ENCODE peak calls at places on chromosome 11, in seven cellular contexts. One of them, this sample, is unnamed.

GRCh38 chr11:120925944-120926343 is 98.0 kb upstream of the TBCEL start:
- DNase-seq in epithelial cell of esophagus: no peak
- DNase-seq in BJ: no peak
- DNase-seq in CD4-positive, alpha-beta T cell: no peak
- DNase-seq in colonic mucosa: no peak
- DNase-seq in AG04450: no peak
- DNase-seq in foreskin keratinocyte: no peak
- DNase-seq in this sample: no peak

GRCh38 chr11:44607324-44607962 is 42.0 kb downstream of the CD82 start:
- DNase-seq in epithelial cell of esophagus: peak; percentile 35
- DNase-seq in BJ: no peak
- DNase-seq in CD4-positive, alpha-beta T cell: no peak
- DNase-seq in colonic mucosa: no peak
- DNase-seq in AG04450: no peak
- DNase-seq in foreskin keratinocyte: no peak
- DNase-seq in this sample: no peak

GRCh38 chr11:45278721-45279120 is 7.4 kb downstream of the SYT13 start:
- DNase-seq in epithelial cell of esophagus: no peak
- DNase-seq in BJ: no peak
- DNase-seq in CD4-positive, alpha-beta T cell: no peak
- DNase-seq in colonic mucosa: no peak
- DNase-seq in AG04450: no peak
- DNase-seq in foreskin keratinocyte: no peak
- DNase-seq in this sample: no peak

GRCh38 chr11:72048718-72049460 is 31.5 kb downstream of the NUMA1 start:
- DNase-seq in epithelial cell of esophagus: no peak
- DNase-seq in BJ: no peak
- DNase-seq in CD4-positive, alpha-beta T cell: no peak
- DNase-seq in colonic mucosa: no peak
- DNase-seq in AG04450: no peak
- DNase-seq in foreskin keratinocyte: no peak
- DNase-seq in this sample: no peak

GRCh38 chr11:11521306-11522002 is 100.4 kb downstream of the GALNT18 start:
- DNase-seq in epithelial cell of esophagus: no peak
- DNase-seq in BJ: no peak
- DNase-seq in CD4-positive, alpha-beta T cell: no peak
- DNase-seq in colonic mucosa: no peak
- DNase-seq in AG04450: no peak
- DNase-seq in foreskin keratinocyte: no peak
- DNase-seq in this sample: no peak

GRCh38 chr11:130588471-130588870 is 140.0 kb downstream of the ADAMTS15 start:
- DNase-seq in epithelial cell of esophagus: peak; percentile 14
- DNase-seq in BJ: no peak
- DNase-seq in CD4-positive, alpha-beta T cell: no peak
- DNase-seq in colonic mucosa: no peak
- DNase-seq in AG04450: no peak
- DNase-seq in foreskin keratinocyte: peak; percentile 55
- DNase-seq in this sample: no peak

GRCh38 chr11:30196400-30197206 is 34.2 kb upstream of the FSHB start:
- DNase-seq in epithelial cell of esophagus: peak; percentile 63
- DNase-seq in BJ: no peak
- DNase-seq in CD4-positive, alpha-beta T cell: peak; percentile 2
- DNase-seq in colonic mucosa: peak; percentile 57
- DNase-seq in AG04450: no peak
- DNase-seq in foreskin keratinocyte: peak; percentile 33
- DNase-seq in this sample: peak; percentile 20

GRCh38 chr11:73760680-73761402 is at the start of gene RAB6A:
- DNase-seq in epithelial cell of esophagus: peak; percentile 100
- DNase-seq in BJ: peak; percentile 98
- DNase-seq in CD4-positive, alpha-beta T cell: peak; percentile 99
- DNase-seq in colonic mucosa: peak; percentile 100
- DNase-seq in AG04450: peak; percentile 99
- DNase-seq in foreskin keratinocyte: peak; percentile 98
- DNase-seq in this sample: peak; percentile 97

GRCh38 chr11:73265853-73266643 is 6.1 kb upstream of the P2RY6 start:
- DNase-seq in epithelial cell of esophagus: no peak
- DNase-seq in BJ: no peak
- DNase-seq in CD4-positive, alpha-beta T cell: no peak
- DNase-seq in colonic mucosa: no peak
- DNase-seq in AG04450: no peak
- DNase-seq in foreskin keratinocyte: no peak
- DNase-seq in this sample: no peak

GRCh38 chr11:113952588-113952987 is 22.3 kb upstream of the HTR3A start:
- DNase-seq in epithelial cell of esophagus: no peak
- DNase-seq in BJ: no peak
- DNase-seq in CD4-positive, alpha-beta T cell: no peak
- DNase-seq in colonic mucosa: no peak
- DNase-seq in AG04450: no peak
- DNase-seq in foreskin keratinocyte: no peak
- DNase-seq in this sample: no peak

GRCh38 chr11:116729501-116730240 is 43.1 kb downstream of the BUD13 start:
- DNase-seq in epithelial cell of esophagus: no peak
- DNase-seq in BJ: no peak
- DNase-seq in CD4-positive, alpha-beta T cell: no peak
- DNase-seq in colonic mucosa: no peak
- DNase-seq in AG04450: no peak
- DNase-seq in foreskin keratinocyte: no peak
- DNase-seq in this sample: no peak

GRCh38 chr11:65859812-65860277 is 388 bp upstream of the MUS81 start:
- DNase-seq in epithelial cell of esophagus: no peak
- DNase-seq in BJ: no peak
- DNase-seq in CD4-positive, alpha-beta T cell: peak; percentile 25
- DNase-seq in colonic mucosa: no peak
- DNase-seq in AG04450: no peak
- DNase-seq in foreskin keratinocyte: no peak
- DNase-seq in this sample: no peak

GRCh38 chr11:4680341-4680740 is 17.3 kb downstream of the OR51E2 start:
- DNase-seq in epithelial cell of esophagus: no peak
- DNase-seq in BJ: no peak
- DNase-seq in CD4-positive, alpha-beta T cell: no peak
- DNase-seq in colonic mucosa: no peak
- DNase-seq in AG04450: no peak
- DNase-seq in foreskin keratinocyte: no peak
- DNase-seq in this sample: no peak

GRCh38 chr11:62708423-62709261 is 1.2 kb downstream of the GNG3 start:
- DNase-seq in epithelial cell of esophagus: peak; percentile 48
- DNase-seq in BJ: no peak
- DNase-seq in CD4-positive, alpha-beta T cell: peak; percentile 52
- DNase-seq in colonic mucosa: peak; percentile 59
- DNase-seq in AG04450: no peak
- DNase-seq in foreskin keratinocyte: no peak
- DNase-seq in this sample: peak; percentile 25

GRCh38 chr11:73152861-73153483 is 10.9 kb upstream of the FCHSD2 start:
- DNase-seq in epithelial cell of esophagus: no peak
- DNase-seq in BJ: no peak
- DNase-seq in CD4-positive, alpha-beta T cell: peak; percentile 15
- DNase-seq in colonic mucosa: no peak
- DNase-seq in AG04450: no peak
- DNase-seq in foreskin keratinocyte: no peak
- DNase-seq in this sample: peak; percentile 68

GRCh38 chr11:111329306-111330204 is 31.2 kb downstream of the POU2AF3 start:
- DNase-seq in epithelial cell of esophagus: no peak
- DNase-seq in BJ: no peak
- DNase-seq in CD4-positive, alpha-beta T cell: no peak
- DNase-seq in colonic mucosa: no peak
- DNase-seq in AG04450: no peak
- DNase-seq in foreskin keratinocyte: no peak
- DNase-seq in this sample: no peak

GRCh38 chr11:77109236-77110019 is 6.8 kb downstream of the OMP start:
- DNase-seq in epithelial cell of esophagus: no peak
- DNase-seq in BJ: no peak
- DNase-seq in CD4-positive, alpha-beta T cell: no peak
- DNase-seq in colonic mucosa: no peak
- DNase-seq in AG04450: no peak
- DNase-seq in foreskin keratinocyte: no peak
- DNase-seq in this sample: no peak

GRCh38 chr11:78228467-78228866 is 39.7 kb downstream of the USP35 start:
- DNase-seq in epithelial cell of esophagus: peak; percentile 67
- DNase-seq in BJ: no peak
- DNase-seq in CD4-positive, alpha-beta T cell: no peak
- DNase-seq in colonic mucosa: peak; percentile 44
- DNase-seq in AG04450: peak; percentile 15
- DNase-seq in foreskin keratinocyte: peak; percentile 33
- DNase-seq in this sample: no peak

GRCh38 chr11:2929880-2930704 is 872 bp upstream of the PHLDA2 start:
- DNase-seq in epithelial cell of esophagus: peak; percentile 63
- DNase-seq in BJ: no peak
- DNase-seq in CD4-positive, alpha-beta T cell: no peak
- DNase-seq in colonic mucosa: peak; percentile 79
- DNase-seq in AG04450: peak; percentile 18
- DNase-seq in foreskin keratinocyte: peak; percentile 76
- DNase-seq in this sample: no peak

GRCh38 chr11:102849319-102849718 is 5.9 kb upstream of the MMP3 start:
- DNase-seq in epithelial cell of esophagus: peak; percentile 84
- DNase-seq in BJ: peak; percentile 75
- DNase-seq in CD4-positive, alpha-beta T cell: no peak
- DNase-seq in colonic mucosa: no peak
- DNase-seq in AG04450: no peak
- DNase-seq in foreskin keratinocyte: peak; percentile 86
- DNase-seq in this sample: no peak

GRCh38 chr11:70662691-70663098 is 264.4 kb downstream of the CTTN start:
- DNase-seq in epithelial cell of esophagus: no peak
- DNase-seq in BJ: no peak
- DNase-seq in CD4-positive, alpha-beta T cell: no peak
- DNase-seq in colonic mucosa: no peak
- DNase-seq in AG04450: no peak
- DNase-seq in foreskin keratinocyte: no peak
- DNase-seq in this sample: no peak

GRCh38 chr11:95145430-95146063 is 55.9 kb downstream of the ENDOD1 start:
- DNase-seq in epithelial cell of esophagus: peak; percentile 40
- DNase-seq in BJ: no peak
- DNase-seq in CD4-positive, alpha-beta T cell: no peak
- DNase-seq in colonic mucosa: no peak
- DNase-seq in AG04450: no peak
- DNase-seq in foreskin keratinocyte: no peak
- DNase-seq in this sample: no peak

GRCh38 chr11:65571940-65572339 is 398 bp upstream of the FAM89B start:
- DNase-seq in epithelial cell of esophagus: peak; percentile 76
- DNase-seq in BJ: no peak
- DNase-seq in CD4-positive, alpha-beta T cell: no peak
- DNase-seq in colonic mucosa: no peak
- DNase-seq in AG04450: no peak
- DNase-seq in foreskin keratinocyte: peak; percentile 60
- DNase-seq in this sample: no peak

GRCh38 chr11:57662893-57663292 is 5.0 kb upstream of the ZDHHC5 start:
- DNase-seq in epithelial cell of esophagus: peak; percentile 39
- DNase-seq in BJ: no peak
- DNase-seq in CD4-positive, alpha-beta T cell: no peak
- DNase-seq in colonic mucosa: no peak
- DNase-seq in AG04450: no peak
- DNase-seq in foreskin keratinocyte: no peak
- DNase-seq in this sample: no peak
- TF ChIP-seq CTCF in epithelial cell of esophagus: peak; percentile 39
- TF ChIP-seq CTCF in BJ: no peak
- TF ChIP-seq CTCF in CD4-positive, alpha-beta T cell: no peak
- TF ChIP-seq CTCF in colonic mucosa: no peak
- TF ChIP-seq CTCF in AG04450: peak; percentile 9
- TF ChIP-seq CTCF in foreskin keratinocyte: peak; percentile 46
- TF ChIP-seq CTCF in this sample: no peak

GRCh38 chr11:1178906-1179305 is 21.2 kb downstream of the MUC5AC start:
- DNase-seq in epithelial cell of esophagus: no peak
- DNase-seq in BJ: no peak
- DNase-seq in CD4-positive, alpha-beta T cell: no peak
- DNase-seq in colonic mucosa: no peak
- DNase-seq in AG04450: no peak
- DNase-seq in foreskin keratinocyte: no peak
- DNase-seq in this sample: no peak
- TF ChIP-seq CTCF in epithelial cell of esophagus: no peak
- TF ChIP-seq CTCF in BJ: no peak
- TF ChIP-seq CTCF in CD4-positive, alpha-beta T cell: no peak
- TF ChIP-seq CTCF in colonic mucosa: no peak
- TF ChIP-seq CTCF in AG04450: no peak
- TF ChIP-seq CTCF in foreskin keratinocyte: no peak
- TF ChIP-seq CTCF in this sample: no peak

DNA sequence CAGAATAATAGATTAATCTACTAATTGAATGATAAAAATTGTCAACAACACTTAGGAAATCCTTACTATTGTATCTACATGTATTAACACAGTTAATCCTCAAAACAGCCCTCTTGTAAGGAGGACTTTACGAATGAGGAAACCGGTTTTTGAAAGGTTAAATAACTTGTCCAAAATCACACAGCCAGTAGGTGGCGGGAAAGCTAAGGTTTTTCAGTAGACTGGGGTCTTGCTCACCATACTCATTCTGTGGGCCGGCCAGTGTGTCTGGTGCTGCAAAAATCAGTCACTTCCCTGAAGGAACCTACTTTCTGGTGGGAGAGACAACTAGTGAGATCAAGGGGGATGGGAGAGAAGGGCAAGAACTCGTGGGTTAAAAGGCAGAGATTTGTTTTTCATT is 3.8 kb downstream of the DCPS start:
- DNase-seq in epithelial cell of esophagus: peak; percentile 56
- DNase-seq in BJ: no peak
- DNase-seq in CD4-positive, alpha-beta T cell: no peak
- DNase-seq in colonic mucosa: no peak
- DNase-seq in AG04450: no peak
- DNase-seq in foreskin keratinocyte: no peak
- DNase-seq in this sample: no peak
- TF ChIP-seq CTCF in epithelial cell of esophagus: peak; percentile 52
- TF ChIP-seq CTCF in BJ: peak; percentile 63
- TF ChIP-seq CTCF in CD4-positive, alpha-beta T cell: no peak
- TF ChIP-seq CTCF in colonic mucosa: no peak
- TF ChIP-seq CTCF in AG04450: peak; percentile 61
- TF ChIP-seq CTCF in foreskin keratinocyte: peak; percentile 69
- TF ChIP-seq CTCF in this sample: no peak

GRCh38 chr11:13834463-13834862 is 128.1 kb upstream of the SPON1 start:
- DNase-seq in epithelial cell of esophagus: no peak
- DNase-seq in BJ: no peak
- DNase-seq in CD4-positive, alpha-beta T cell: no peak
- DNase-seq in colonic mucosa: no peak
- DNase-seq in AG04450: no peak
- DNase-seq in foreskin keratinocyte: no peak
- DNase-seq in this sample: no peak
- TF ChIP-seq CTCF in epithelial cell of esophagus: peak; percentile 47
- TF ChIP-seq CTCF in BJ: peak; percentile 33
- TF ChIP-seq CTCF in CD4-positive, alpha-beta T cell: no peak
- TF ChIP-seq CTCF in colonic mucosa: no peak
- TF ChIP-seq CTCF in AG04450: peak; percentile 43
- TF ChIP-seq CTCF in foreskin keratinocyte: peak; percentile 47
- TF ChIP-seq CTCF in this sample: no peak

GRCh38 chr11:60610702-60611101 is 88.7 kb upstream of the MS4A8 start:
- DNase-seq in epithelial cell of esophagus: no peak
- DNase-seq in BJ: no peak
- DNase-seq in CD4-positive, alpha-beta T cell: no peak
- DNase-seq in colonic mucosa: no peak
- DNase-seq in AG04450: no peak
- DNase-seq in foreskin keratinocyte: no peak
- DNase-seq in this sample: no peak
- TF ChIP-seq CTCF in epithelial cell of esophagus: no peak
- TF ChIP-seq CTCF in BJ: no peak
- TF ChIP-seq CTCF in CD4-positive, alpha-beta T cell: no peak
- TF ChIP-seq CTCF in colonic mucosa: no peak
- TF ChIP-seq CTCF in AG04450: no peak
- TF ChIP-seq CTCF in foreskin keratinocyte: no peak
- TF ChIP-seq CTCF in this sample: no peak

GRCh38 chr11:86799680-86800075 is 664 bp upstream of the PRSS23 start:
- DNase-seq in epithelial cell of esophagus: no peak
- DNase-seq in BJ: no peak
- DNase-seq in CD4-positive, alpha-beta T cell: no peak
- DNase-seq in colonic mucosa: peak; percentile 24
- DNase-seq in AG04450: no peak
- DNase-seq in foreskin keratinocyte: no peak
- DNase-seq in this sample: no peak
- TF ChIP-seq CTCF in epithelial cell of esophagus: no peak
- TF ChIP-seq CTCF in BJ: no peak
- TF ChIP-seq CTCF in CD4-positive, alpha-beta T cell: no peak
- TF ChIP-seq CTCF in colonic mucosa: no peak
- TF ChIP-seq CTCF in AG04450: peak; percentile 15
- TF ChIP-seq CTCF in foreskin keratinocyte: peak; percentile 13
- TF ChIP-seq CTCF in this sample: no peak

GRCh38 chr11:18322818-18323570 is 627 bp downstream of the GTF2H1 start:
- DNase-seq in epithelial cell of esophagus: peak; percentile 11
- DNase-seq in BJ: no peak
- DNase-seq in CD4-positive, alpha-beta T cell: no peak
- DNase-seq in colonic mucosa: no peak
- DNase-seq in AG04450: no peak
- DNase-seq in foreskin keratinocyte: no peak
- DNase-seq in this sample: no peak
- TF ChIP-seq CTCF in epithelial cell of esophagus: no peak
- TF ChIP-seq CTCF in BJ: no peak
- TF ChIP-seq CTCF in CD4-positive, alpha-beta T cell: no peak
- TF ChIP-seq CTCF in colonic mucosa: no peak
- TF ChIP-seq CTCF in AG04450: no peak
- TF ChIP-seq CTCF in foreskin keratinocyte: no peak
- TF ChIP-seq CTCF in this sample: no peak

This sample was measured in activated B cell treated with CpG ODN at 0.5 μM for 24 hours.